ENCODE peak calls at places on chromosomes 11 and 22, in six cellular contexts. X, I, G, N, U and D are unnamed samples.

GRCh38 chr22:44143596-44143995 is 37.1 kb upstream of the PARVG start:
- DNase-seq in X (no peak), I (no peak), G (no peak), N (no peak), U (no peak), D (no peak)

GRCh38 chr22:18133452-18133851 is 16.5 kb upstream of the USP18 start:
- DNase-seq in X (no peak), I (no peak), G (peak; percentile 59), N (no peak), U (no peak), D (peak; percentile 51)

GRCh38 chr11:94002226-94002625 is 18.9 kb upstream of the HEPHL1 start:
- DNase-seq in X (no peak), I (no peak), G (no peak), N (no peak), U (no peak), D (no peak)

GRCh38 chr22:49564666-49565515 is 262.8 kb downstream of the BRD1 start:
- DNase-seq in X (no peak), I (no peak), G (no peak), N (no peak), U (no peak), D (no peak)

GRCh38 chr22:29269731-29270474 is 1.8 kb downstream of the EWSR1 start:
- DNase-seq in X (peak; percentile 25), I (no peak), G (no peak), N (no peak), U (peak; percentile 61), D (no peak)

GRCh38 chr11:69126286-69126685 is 29.4 kb upstream of the SMIM38 start:
- DNase-seq in X (no peak), I (no peak), G (no peak), N (no peak), U (peak; percentile 72), D (no peak)

GRCh38 chr11:2549491-2549875 is 104.7 kb downstream of the KCNQ1 start:
- DNase-seq in X (no peak), I (no peak), G (no peak), N (no peak), U (no peak), D (no peak)

GRCh38 chr11:72985645-72986044 is 156.5 kb downstream of the FCHSD2 start:
- DNase-seq in X (no peak), I (no peak), G (peak; percentile 67), N (no peak), U (no peak), D (no peak)

GRCh38 chr11:120738516-120739046 is 227.0 kb downstream of the GRIK4 start:
- DNase-seq in X (no peak), I (no peak), G (no peak), N (no peak), U (no peak), D (no peak)

GRCh38 chr11:117232911-117233409 is 489 bp downstream of the RNF214 start:
- DNase-seq in X (peak; percentile 4), I (no peak), G (no peak), N (no peak), U (peak; percentile 87), D (peak; percentile 37)

GRCh38 chr11:76216536-76217326 is 10.4 kb upstream of the WNT11 start:
- DNase-seq in X (no peak), I (no peak), G (no peak), N (no peak), U (no peak), D (no peak)

GRCh38 chr22:50737728-50738648 is at the start of gene ACR:
- DNase-seq in X (no peak), I (no peak), G (no peak), N (no peak), U (peak; percentile 76), D (no peak)

GRCh38 chr11:69521461-69521860 is 40.0 kb downstream of the LINC01488 start:
- DNase-seq in X (no peak), I (no peak), G (no peak), N (no peak), U (no peak), D (no peak)

GRCh38 chr11:113705871-113706654 is at the start of gene TMPRSS5:
- DNase-seq in X (no peak), I (no peak), G (no peak), N (no peak), U (peak; percentile 66), D (no peak)

GRCh38 chr22:20938272-20938671 is 21.1 kb downstream of the CRKL start:
- DNase-seq in X (no peak), I (no peak), G (no peak), N (no peak), U (no peak), D (no peak)

GRCh38 chr11:112227002-112227401 is 774 bp downstream of the PTS start:
- DNase-seq in X (no peak), I (no peak), G (peak; percentile 49), N (no peak), U (no peak), D (no peak)

GRCh38 chr11:27282141-27282590 is 80.8 kb downstream of the CCDC34 start:
- DNase-seq in X (no peak), I (peak; percentile 46), G (peak; percentile 87), N (no peak), U (no peak), D (no peak)

GRCh38 chr11:8102296-8102915 is 21.4 kb downstream of the TUB start:
- DNase-seq in X (no peak), I (peak; percentile 1), G (no peak), N (no peak), U (no peak), D (no peak)

GRCh38 chr11:820655-821512 is 2.2 kb downstream of the PNPLA2 start:
- DNase-seq in X (no peak), I (peak; percentile 83), G (peak; percentile 63), N (no peak), U (peak; percentile 95), D (peak; percentile 68)

GRCh38 chr22:28034760-28035401 is 115.8 kb upstream of the PITPNB start:
- DNase-seq in X (peak; percentile 65), I (peak; percentile 87), G (peak; percentile 85), N (peak; percentile 97), U (peak; percentile 88), D (no peak)

GRCh38 chr22:41844513-41844912 is 11.6 kb downstream of the SREBF2 start:
- DNase-seq in X (no peak), I (no peak), G (no peak), N (no peak), U (no peak), D (peak; percentile 91)

GRCh38 chr11:46238078-46238966 is 39.1 kb upstream of the CREB3L1 start:
- DNase-seq in X (peak; percentile 44), I (peak; percentile 85), G (peak; percentile 85), N (peak; percentile 10), U (peak; percentile 93), D (peak; percentile 70)

GRCh38 chr11:520428-521178 is 13.6 kb upstream of the RNH1 start:
- DNase-seq in X (no peak), I (no peak), G (no peak), N (no peak), U (peak; percentile 86), D (no peak)

GRCh38 chr11:82718307-82718706 is 15.4 kb downstream of the FAM181B start:
- DNase-seq in X (peak; percentile 70), I (no peak), G (peak; percentile 60), N (peak; percentile 38), U (no peak), D (peak; percentile 67)

GRCh38 chr11:11589385-11589890 is 32.4 kb downstream of the GALNT18 start:
- DNase-seq in X (peak; percentile 49), I (peak; percentile 2), G (no peak), N (no peak), U (peak; percentile 79), D (no peak)

GRCh38 chr11:96015911-96016565 is 92.1 kb upstream of the MTMR2 start:
- DNase-seq in X (no peak), I (no peak), G (no peak), N (no peak), U (no peak), D (no peak)